ENCODE peak calls at places on chromosome 1, in eight cellular contexts. One of them, this sample, is unnamed.

GRCh38 chr1:30744060-30744756 is 13.4 kb downstream of the LAPTM5 start:
- DNase-seq in left lung: no peak
- DNase-seq in WTC11: no peak
- DNase-seq in brain microvascular endothelial cell: no peak
- DNase-seq in heart right ventricle: no peak
- DNase-seq in endodermal cell: no peak
- DNase-seq in choroid plexus epithelial cell: peak
- DNase-seq in stomach: no peak
- DNase-seq in this sample: no peak

GRCh38 chr1:59150537-59151386 is 146.1 kb upstream of the FGGY start:
- DNase-seq in stomach: peak
- DNase-seq in endodermal cell: peak
- DNase-seq in choroid plexus epithelial cell: peak
- DNase-seq in WTC11: no peak
- DNase-seq in left lung: peak
- DNase-seq in brain microvascular endothelial cell: peak
- DNase-seq in heart right ventricle: peak
- DNase-seq in this sample: no peak

GRCh38 chr1:154221815-154222081 is 993 bp downstream of the UBAP2L start:
- DNase-seq in WTC11: no peak
- DNase-seq in stomach: no peak
- DNase-seq in endodermal cell: no peak
- DNase-seq in left lung: no peak
- DNase-seq in choroid plexus epithelial cell: peak
- DNase-seq in heart right ventricle: no peak
- DNase-seq in brain microvascular endothelial cell: peak
- DNase-seq in this sample: no peak

GRCh38 chr1:113536182-113536780 is 146.0 kb downstream of the MAGI3 start:
- DNase-seq in stomach: no peak
- DNase-seq in heart right ventricle: no peak
- DNase-seq in brain microvascular endothelial cell: no peak
- DNase-seq in left lung: no peak
- DNase-seq in WTC11: no peak
- DNase-seq in choroid plexus epithelial cell: peak
- DNase-seq in endodermal cell: no peak
- DNase-seq in this sample: no peak

GRCh38 chr1:182615468-182616129 is 11.4 kb upstream of the RGS16 start:
- DNase-seq in heart right ventricle: peak
- DNase-seq in brain microvascular endothelial cell: no peak
- DNase-seq in endodermal cell: peak
- DNase-seq in WTC11: peak
- DNase-seq in choroid plexus epithelial cell: peak
- DNase-seq in left lung: no peak
- DNase-seq in stomach: no peak
- DNase-seq in this sample: no peak

GRCh38 chr1:219347376-219347775 is 173.7 kb downstream of the LYPLAL1 start:
- DNase-seq in brain microvascular endothelial cell: no peak
- DNase-seq in stomach: no peak
- DNase-seq in choroid plexus epithelial cell: no peak
- DNase-seq in WTC11: no peak
- DNase-seq in left lung: no peak
- DNase-seq in heart right ventricle: no peak
- DNase-seq in endodermal cell: no peak
- DNase-seq in this sample: no peak

GRCh38 chr1:33081554-33082305 is 777 bp downstream of the AZIN2 start:
- DNase-seq in endodermal cell: peak
- DNase-seq in brain microvascular endothelial cell: no peak
- DNase-seq in stomach: no peak
- DNase-seq in heart right ventricle: peak
- DNase-seq in left lung: no peak
- DNase-seq in WTC11: peak
- DNase-seq in choroid plexus epithelial cell: no peak
- DNase-seq in this sample: peak

GRCh38 chr1:17053071-17053684 is 654 bp downstream of the SDHB start:
- DNase-seq in stomach: no peak
- DNase-seq in left lung: no peak
- DNase-seq in brain microvascular endothelial cell: no peak
- DNase-seq in WTC11: no peak
- DNase-seq in heart right ventricle: no peak
- DNase-seq in endodermal cell: no peak
- DNase-seq in choroid plexus epithelial cell: peak
- DNase-seq in this sample: no peak

GRCh38 chr1:77288275-77288674 is 6.5 kb downstream of the AK5 start:
- DNase-seq in heart right ventricle: no peak
- DNase-seq in choroid plexus epithelial cell: peak
- DNase-seq in endodermal cell: no peak
- DNase-seq in stomach: no peak
- DNase-seq in brain microvascular endothelial cell: no peak
- DNase-seq in left lung: no peak
- DNase-seq in WTC11: no peak
- DNase-seq in this sample: no peak

GRCh38 chr1:54485417-54485816 is 62.6 kb upstream of the ACOT11 start:
- DNase-seq in heart right ventricle: no peak
- DNase-seq in brain microvascular endothelial cell: no peak
- DNase-seq in stomach: no peak
- DNase-seq in choroid plexus epithelial cell: no peak
- DNase-seq in endodermal cell: no peak
- DNase-seq in left lung: no peak
- DNase-seq in WTC11: no peak
- DNase-seq in this sample: no peak

GRCh38 chr1:204513117-204513716 is 3.0 kb upstream of the MDM4 start:
- DNase-seq in endodermal cell: no peak
- DNase-seq in heart right ventricle: no peak
- DNase-seq in brain microvascular endothelial cell: no peak
- DNase-seq in left lung: no peak
- DNase-seq in choroid plexus epithelial cell: no peak
- DNase-seq in WTC11: no peak
- DNase-seq in stomach: no peak
- DNase-seq in this sample: no peak

GRCh38 chr1:162141273-162142023 is 72.0 kb downstream of the NOS1AP start:
- DNase-seq in endodermal cell: no peak
- DNase-seq in stomach: no peak
- DNase-seq in WTC11: no peak
- DNase-seq in heart right ventricle: no peak
- DNase-seq in left lung: no peak
- DNase-seq in choroid plexus epithelial cell: peak
- DNase-seq in brain microvascular endothelial cell: peak
- DNase-seq in this sample: no peak

GRCh38 chr1:228205526-228206436 is 2.1 kb upstream of the OBSCN start:
- DNase-seq in heart right ventricle: no peak
- DNase-seq in choroid plexus epithelial cell: no peak
- DNase-seq in WTC11: no peak
- DNase-seq in left lung: no peak
- DNase-seq in stomach: no peak
- DNase-seq in endodermal cell: no peak
- DNase-seq in brain microvascular endothelial cell: no peak
- DNase-seq in this sample: no peak

GRCh38 chr1:76687324-76688018 is 179.8 kb upstream of the ST6GALNAC5 start:
- DNase-seq in endodermal cell: no peak
- DNase-seq in brain microvascular endothelial cell: no peak
- DNase-seq in stomach: no peak
- DNase-seq in left lung: no peak
- DNase-seq in WTC11: no peak
- DNase-seq in heart right ventricle: no peak
- DNase-seq in choroid plexus epithelial cell: no peak
- DNase-seq in this sample: no peak

GRCh38 chr1:21261551-21262281 is 28.5 kb downstream of the ECE1 start:
- DNase-seq in stomach: peak
- DNase-seq in choroid plexus epithelial cell: peak
- DNase-seq in left lung: no peak
- DNase-seq in WTC11: no peak
- DNase-seq in heart right ventricle: peak
- DNase-seq in endodermal cell: peak
- DNase-seq in brain microvascular endothelial cell: peak
- DNase-seq in this sample: no peak

GRCh38 chr1:24786191-24786590 is 40.9 kb downstream of the CLIC4 start:
- DNase-seq in left lung: no peak
- DNase-seq in WTC11: no peak
- DNase-seq in choroid plexus epithelial cell: peak
- DNase-seq in endodermal cell: no peak
- DNase-seq in stomach: no peak
- DNase-seq in heart right ventricle: no peak
- DNase-seq in brain microvascular endothelial cell: no peak
- DNase-seq in this sample: no peak

GRCh38 chr1:229975047-229975446 is 92.0 kb upstream of the GALNT2 start:
- DNase-seq in heart right ventricle: no peak
- DNase-seq in stomach: no peak
- DNase-seq in left lung: no peak
- DNase-seq in choroid plexus epithelial cell: no peak
- DNase-seq in brain microvascular endothelial cell: no peak
- DNase-seq in endodermal cell: no peak
- DNase-seq in WTC11: no peak
- DNase-seq in this sample: no peak

GRCh38 chr1:229970714-229971113 is 96.3 kb upstream of the GALNT2 start:
- DNase-seq in stomach: no peak
- DNase-seq in left lung: no peak
- DNase-seq in brain microvascular endothelial cell: no peak
- DNase-seq in WTC11: no peak
- DNase-seq in endodermal cell: no peak
- DNase-seq in heart right ventricle: no peak
- DNase-seq in choroid plexus epithelial cell: no peak
- DNase-seq in this sample: no peak

GRCh38 chr1:229973297-229973612 is 93.8 kb upstream of the GALNT2 start:
- DNase-seq in heart right ventricle: no peak
- DNase-seq in brain microvascular endothelial cell: no peak
- DNase-seq in endodermal cell: no peak
- DNase-seq in stomach: no peak
- DNase-seq in WTC11: no peak
- DNase-seq in left lung: no peak
- DNase-seq in choroid plexus epithelial cell: no peak
- DNase-seq in this sample: no peak

GRCh38 chr1:229971141-229971540 is 95.9 kb upstream of the GALNT2 start:
- DNase-seq in brain microvascular endothelial cell: no peak
- DNase-seq in WTC11: no peak
- DNase-seq in choroid plexus epithelial cell: no peak
- DNase-seq in stomach: no peak
- DNase-seq in left lung: no peak
- DNase-seq in heart right ventricle: no peak
- DNase-seq in endodermal cell: no peak
- DNase-seq in this sample: no peak

GRCh38 chr1:229972600-229973296 is 94.3 kb upstream of the GALNT2 start:
- DNase-seq in WTC11: peak
- DNase-seq in stomach: no peak
- DNase-seq in brain microvascular endothelial cell: no peak
- DNase-seq in left lung: no peak
- DNase-seq in choroid plexus epithelial cell: peak
- DNase-seq in endodermal cell: peak
- DNase-seq in heart right ventricle: no peak
- DNase-seq in this sample: no peak
- TF ChIP-seq CTCF in WTC11: no peak
- TF ChIP-seq CTCF in stomach: no peak
- TF ChIP-seq CTCF in brain microvascular endothelial cell: peak
- TF ChIP-seq CTCF in left lung: no peak
- TF ChIP-seq CTCF in choroid plexus epithelial cell: peak
- TF ChIP-seq CTCF in endodermal cell: peak
- TF ChIP-seq CTCF in heart right ventricle: no peak
- TF ChIP-seq CTCF in this sample: no peak

GRCh38 chr1:118148034-118148433 is 37.0 kb downstream of the SPAG17 start:
- DNase-seq in heart right ventricle: no peak
- DNase-seq in endodermal cell: peak
- DNase-seq in stomach: no peak
- DNase-seq in choroid plexus epithelial cell: peak
- DNase-seq in left lung: no peak
- DNase-seq in WTC11: no peak
- DNase-seq in brain microvascular endothelial cell: peak
- DNase-seq in this sample: no peak

GRCh38 chr1:118155106-118155505 is 29.9 kb downstream of the SPAG17 start:
- DNase-seq in brain microvascular endothelial cell: no peak
- DNase-seq in choroid plexus epithelial cell: no peak
- DNase-seq in heart right ventricle: no peak
- DNase-seq in endodermal cell: no peak
- DNase-seq in WTC11: no peak
- DNase-seq in stomach: no peak
- DNase-seq in left lung: no peak
- DNase-seq in this sample: no peak

GRCh38 chr1:118147542-118147941 is 37.5 kb downstream of the SPAG17 start:
- DNase-seq in WTC11: no peak
- DNase-seq in left lung: no peak
- DNase-seq in choroid plexus epithelial cell: peak
- DNase-seq in stomach: no peak
- DNase-seq in endodermal cell: no peak
- DNase-seq in brain microvascular endothelial cell: peak
- DNase-seq in heart right ventricle: no peak
- DNase-seq in this sample: no peak

GRCh38 chr1:118154220-118154619 is 30.8 kb downstream of the SPAG17 start:
- DNase-seq in WTC11: no peak
- DNase-seq in brain microvascular endothelial cell: no peak
- DNase-seq in heart right ventricle: no peak
- DNase-seq in endodermal cell: no peak
- DNase-seq in choroid plexus epithelial cell: peak
- DNase-seq in stomach: no peak
- DNase-seq in left lung: no peak
- DNase-seq in this sample: no peak

DNA sequence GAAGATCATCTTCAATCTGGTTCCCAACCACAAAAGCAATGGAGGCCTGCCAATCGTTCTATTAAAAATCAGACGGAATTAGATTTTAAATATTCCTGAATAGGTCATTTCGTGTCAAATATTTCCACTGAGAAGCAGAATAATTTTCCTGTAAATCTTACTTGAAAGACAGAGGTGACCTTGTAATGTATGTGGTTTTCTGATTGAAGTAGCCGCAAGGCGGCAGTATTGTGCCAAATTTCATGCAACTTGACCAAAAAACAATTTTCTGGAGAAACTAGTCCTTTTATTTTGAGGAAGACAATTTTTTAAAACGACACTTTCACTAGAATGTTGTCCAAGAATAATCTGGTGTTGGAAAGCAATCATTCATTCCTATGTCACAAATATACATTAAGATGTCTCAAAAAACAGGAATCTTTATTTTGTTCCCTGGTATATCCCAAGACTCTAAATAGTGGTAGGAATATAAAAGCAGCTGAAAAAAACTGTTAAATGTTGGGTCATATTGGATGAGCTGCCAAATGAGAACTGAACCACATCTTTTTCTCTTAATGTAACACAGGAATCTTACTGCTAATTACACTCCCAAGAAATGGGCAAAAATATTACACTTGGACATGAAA is 33.6 kb downstream of the SPAG17 start:
- DNase-seq in stomach: peak
- DNase-seq in left lung: no peak
- DNase-seq in brain microvascular endothelial cell: peak
- DNase-seq in heart right ventricle: peak
- DNase-seq in endodermal cell: peak
- DNase-seq in WTC11: peak
- DNase-seq in choroid plexus epithelial cell: peak
- DNase-seq in this sample: peak
- TF ChIP-seq CTCF in stomach: peak
- TF ChIP-seq CTCF in left lung: peak
- TF ChIP-seq CTCF in brain microvascular endothelial cell: peak
- TF ChIP-seq CTCF in heart right ventricle: peak
- TF ChIP-seq CTCF in endodermal cell: peak
- TF ChIP-seq CTCF in WTC11: peak
- TF ChIP-seq CTCF in choroid plexus epithelial cell: peak
- TF ChIP-seq CTCF in this sample: peak

GRCh38 chr1:240073097-240073496 is 18.6 kb upstream of the FMN2 start:
- DNase-seq in left lung: no peak
- DNase-seq in brain microvascular endothelial cell: no peak
- DNase-seq in stomach: no peak
- DNase-seq in heart right ventricle: no peak
- DNase-seq in endodermal cell: no peak
- DNase-seq in choroid plexus epithelial cell: no peak
- DNase-seq in WTC11: no peak
- DNase-seq in this sample: no peak
- TF ChIP-seq CTCF in left lung: no peak
- TF ChIP-seq CTCF in brain microvascular endothelial cell: peak
- TF ChIP-seq CTCF in stomach: no peak
- TF ChIP-seq CTCF in heart right ventricle: no peak
- TF ChIP-seq CTCF in endodermal cell: peak
- TF ChIP-seq CTCF in choroid plexus epithelial cell: no peak
- TF ChIP-seq CTCF in WTC11: no peak
- TF ChIP-seq CTCF in this sample: no peak

GRCh38 chr1:223231581-223231980 is 88.5 kb upstream of the TLR5 start:
- DNase-seq in left lung: no peak
- DNase-seq in WTC11: no peak
- DNase-seq in brain microvascular endothelial cell: no peak
- DNase-seq in endodermal cell: no peak
- DNase-seq in choroid plexus epithelial cell: no peak
- DNase-seq in stomach: no peak
- DNase-seq in heart right ventricle: no peak
- DNase-seq in this sample: no peak
- TF ChIP-seq CTCF in left lung: no peak
- TF ChIP-seq CTCF in WTC11: no peak
- TF ChIP-seq CTCF in brain microvascular endothelial cell: no peak
- TF ChIP-seq CTCF in endodermal cell: no peak
- TF ChIP-seq CTCF in choroid plexus epithelial cell: no peak
- TF ChIP-seq CTCF in stomach: no peak
- TF ChIP-seq CTCF in heart right ventricle: no peak
- TF ChIP-seq CTCF in this sample: no peak

This sample was measured in nephron progenitor cell.